ENCODE peak calls at places on chromosomes 6 and 20, in nine cellular contexts. L is heart right ventricle, G is SK-N-SH, D is fibroblast of lung, P is IMR-90, R is astrocyte, K is adrenal gland, Y is bronchial epithelial cell, T is ovary. U is an unnamed sample. For H3K27me3 and H3K36me3, the result is how much of the 10 kb centered on the place peaks cover.

GRCh38 chr20:2462484-2462883 is 8.1 kb downstream of the SNRPB start:
- DNase-seq in L (no peak), G (no peak), D (no peak), P (no peak), R (no peak), K (no peak), Y (no peak), T (no peak), U (no peak)

GRCh38 chr6:390914-391558 is 516 bp upstream of the IRF4 start:
- DNase-seq in L (no peak), G (no peak), D (peak), P (no peak), R (no peak), K (no peak), Y (no peak), T (no peak), U (no peak)

GRCh38 chr20:3931664-3932063 is 42.5 kb downstream of the PANK2 start:
- DNase-seq in L (no peak), G (no peak), D (peak), P (peak), R (peak), K (no peak), Y (no peak), T (no peak), U (no peak)

GRCh38 chr6:107819976-107820551 is 4.0 kb downstream of the SCML4 start:
- DNase-seq in L (no peak), G (peak), D (no peak), P (peak), R (no peak), K (no peak), Y (peak), T (no peak), U (no peak)

GRCh38 chr20:40811660-40812414 is 122.8 kb upstream of the MAFB start:
- DNase-seq in L (no peak), G (peak), D (no peak), P (no peak), R (no peak), K (no peak), Y (no peak), T (no peak), U (no peak)

GRCh38 chr6:13239530-13240455 is 88.5 kb downstream of the TBC1D7 start:
- DNase-seq in L (no peak), G (no peak), D (peak), P (peak), R (peak), K (no peak), Y (no peak), T (no peak), U (no peak)

GRCh38 chr6:144190593-144190992 is 40.3 kb downstream of the STX11 start:
- DNase-seq in L (peak), G (no peak), D (peak), P (peak), R (peak), K (peak), Y (peak), T (peak), U (no peak)

GRCh38 chr6:106966229-106966628 is 8.3 kb downstream of the CD24 start:
- DNase-seq in L (no peak), G (no peak), D (no peak), P (no peak), R (no peak), K (no peak), Y (no peak), T (no peak), U (no peak)

GRCh38 chr20:10307359-10307735 is 88.7 kb downstream of the SNAP25 start:
- DNase-seq in L (no peak), G (no peak), D (peak), P (no peak), R (peak), K (no peak), Y (no peak), T (no peak), U (no peak)

GRCh38 chr6:150070236-150070860 is 1.4 kb upstream of the ULBP3 start:
- DNase-seq in L (no peak), G (no peak), D (no peak), P (no peak), R (no peak), K (no peak), Y (peak), T (no peak), U (no peak)

GRCh38 chr6:56484669-56485068 is 158.0 kb downstream of the DST start:
- DNase-seq in L (no peak), G (no peak), D (peak), P (peak), R (peak), K (no peak), Y (no peak), T (no peak), U (no peak)

GRCh38 chr6:22251331-22251730 is 45.5 kb downstream of the PRL start:
- DNase-seq in L (no peak), G (no peak), D (peak), P (peak), R (peak), K (no peak), Y (peak), T (no peak), U (no peak)

GRCh38 chr6:8940356-8940755 is 505.0 kb upstream of the SLC35B3 start:
- DNase-seq in L (no peak), G (no peak), D (no peak), P (no peak), R (no peak), K (no peak), Y (peak), T (no peak), U (no peak)

GRCh38 chr6:87968435-87969278 is 79.0 kb upstream of the SPACA1 start:
- DNase-seq in L (no peak), G (peak), D (peak), P (no peak), R (peak), K (peak), Y (peak), T (no peak), U (no peak)

GRCh38 chr6:36350082-36350481 is 13.4 kb upstream of the BNIP5 start:
- DNase-seq in L (no peak), G (no peak), D (peak), P (no peak), R (peak), K (no peak), Y (no peak), T (no peak), U (no peak)

GRCh38 chr6:150037526-150038201 is 12.3 kb upstream of the RAET1L start:
- DNase-seq in L (no peak), G (no peak), D (no peak), P (no peak), R (no peak), K (no peak), Y (no peak), T (no peak), U (no peak)

GRCh38 chr20:53078761-53079482 is 106.8 kb downstream of the TSHZ2 start:
- DNase-seq in L (no peak), G (no peak), D (peak), P (no peak), R (peak), K (no peak), Y (no peak), T (no peak), U (no peak)

GRCh38 chr6:168387426-168387825 is 53.6 kb upstream of the SMOC2 start:
- DNase-seq in L (no peak), G (no peak), D (no peak), P (no peak), R (no peak), K (no peak), Y (no peak), T (no peak), U (no peak)

GRCh38 chr6:166676270-166676860 is 49.3 kb upstream of the RPS6KA2 start:
- DNase-seq in L (no peak), G (no peak), D (no peak), P (no peak), R (no peak), K (no peak), Y (no peak), T (no peak), U (no peak)

GRCh38 chr6:46090115-46091079 is 39.4 kb upstream of the ENPP4 start:
- DNase-seq in L (peak), G (peak), D (peak), P (peak), R (peak), K (peak), Y (peak), T (peak), U (peak)

GRCh38 chr6:23412770-23413169 is 713.2 kb upstream of the NRSN1 start:
- DNase-seq in L (no peak), G (no peak), D (peak), P (no peak), R (no peak), K (no peak), Y (peak), T (no peak), U (no peak)

GRCh38 chr6:20159098-20159497 is 53.2 kb downstream of the MBOAT1 start:
- DNase-seq in L (no peak), G (no peak), D (no peak), P (no peak), R (no peak), K (no peak), Y (no peak), T (no peak), U (no peak)

GRCh38 chr6:2081155-2082138 is 164.0 kb downstream of the GMDS start:
- DNase-seq in L (no peak), G (no peak), D (peak), P (no peak), R (no peak), K (no peak), Y (no peak), T (no peak), U (no peak)

GRCh38 chr6:13613029-13613594 is 2.0 kb upstream of the NOL7 start:
- DNase-seq in L (no peak), G (no peak), D (no peak), P (no peak), R (no peak), K (no peak), Y (no peak), T (no peak), U (no peak)

GRCh38 chr6:56913276-56914138 is 41.4 kb upstream of the BEND6 start:
- DNase-seq in L (no peak), G (no peak), D (peak), P (peak), R (peak), K (no peak), Y (no peak), T (no peak), U (no peak)

GRCh38 chr6:79425589-79426311 is 111.5 kb downstream of the LCA5 start:
- DNase-seq in L (no peak), G (no peak), D (no peak), P (no peak), R (no peak), K (no peak), Y (no peak), T (no peak), U (no peak)

GRCh38 chr20:62587757-62588402 is 54.4 kb upstream of the SLCO4A1 start:
- DNase-seq in L (no peak), G (no peak), D (peak), P (no peak), R (peak), K (peak), Y (peak), T (no peak), U (no peak)

GRCh38 chr6:103858003-103858402 is 1001.7 kb downstream of the HACE1 start:
- DNase-seq in L (no peak), G (no peak), D (no peak), P (no peak), R (no peak), K (no peak), Y (no peak), T (no peak), U (no peak)

GRCh38 chr20:20017852-20018245 is 687 bp downstream of the NAA20 start:
- DNase-seq in L (no peak), G (no peak), D (peak), P (no peak), R (no peak), K (no peak), Y (peak), T (no peak), U (no peak)

GRCh38 chr20:33675127-33675954 is 1.1 kb upstream of the NECAB3 start:
- DNase-seq in L (no peak), G (no peak), D (no peak), P (no peak), R (no peak), K (peak), Y (no peak), T (peak), U (peak)

GRCh38 chr6:31125586-31126363 is 5.5 kb upstream of the CDSN start:
- DNase-seq in L (peak), G (no peak), D (peak), P (peak), R (peak), K (no peak), Y (peak), T (no peak), U (no peak)

GRCh38 chr6:16324622-16325225 is 86.3 kb downstream of the GMPR start:
- DNase-seq in L (no peak), G (no peak), D (peak), P (peak), R (peak), K (no peak), Y (no peak), T (no peak), U (no peak)

GRCh38 chr20:33709398-33709797 is 10.7 kb downstream of the PXMP4 start:
- DNase-seq in L (no peak), G (no peak), D (no peak), P (no peak), R (no peak), K (peak), Y (no peak), T (no peak), U (no peak)

GRCh38 chr6:149887343-149887742 is 10.6 kb downstream of the RAET1E start:
- DNase-seq in L (no peak), G (no peak), D (peak), P (peak), R (peak), K (peak), Y (peak), T (no peak), U (no peak)

DNA sequence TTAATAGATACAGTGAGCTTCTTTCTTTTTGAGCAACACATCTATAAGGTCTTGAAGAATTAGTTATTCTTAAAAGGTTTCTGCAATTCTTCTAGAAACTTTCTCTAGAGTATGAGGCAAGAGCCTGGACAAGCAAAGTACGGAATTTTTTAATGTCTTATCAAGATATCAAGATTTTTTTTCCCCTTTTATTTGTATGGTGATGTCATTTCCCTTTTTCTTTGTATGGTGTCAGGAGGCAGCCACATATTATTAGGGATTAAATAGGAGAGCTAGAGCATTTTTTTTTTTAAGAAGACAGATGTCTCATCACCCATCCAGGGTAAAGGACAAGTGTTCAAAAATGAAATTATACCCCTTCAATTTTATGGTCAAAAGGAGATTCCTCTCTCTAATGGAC is 518.5 kb downstream of the DHX35 start:
- DNase-seq in L (no peak), G (no peak), D (no peak), P (no peak), R (no peak), K (no peak), Y (no peak), T (no peak), U (no peak)
- H3K27me3 ChIP-seq in L (under half), G (under half), D (under half), P (under half), R (under half), K (under half), Y (under half), T (under half), U (under half)

GRCh38 chr6:90083891-90084290 is 189.6 kb downstream of the GJA10 start:
- DNase-seq in L (no peak), G (no peak), D (no peak), P (no peak), R (no peak), K (no peak), Y (no peak), T (no peak), U (no peak)

GRCh38 chr6:90086517-90086916 is 192.2 kb downstream of the GJA10 start:
- DNase-seq in L (no peak), G (no peak), D (peak), P (peak), R (peak), K (no peak), Y (peak), T (no peak), U (no peak)

GRCh38 chr6:90090866-90091265 is 196.6 kb downstream of the GJA10 start:
- DNase-seq in L (no peak), G (no peak), D (no peak), P (no peak), R (no peak), K (no peak), Y (no peak), T (no peak), U (no peak)

GRCh38 chr6:90088009-90088408 is 193.7 kb downstream of the GJA10 start:
- DNase-seq in L (no peak), G (no peak), D (peak), P (peak), R (peak), K (no peak), Y (peak), T (no peak), U (no peak)

DNA sequence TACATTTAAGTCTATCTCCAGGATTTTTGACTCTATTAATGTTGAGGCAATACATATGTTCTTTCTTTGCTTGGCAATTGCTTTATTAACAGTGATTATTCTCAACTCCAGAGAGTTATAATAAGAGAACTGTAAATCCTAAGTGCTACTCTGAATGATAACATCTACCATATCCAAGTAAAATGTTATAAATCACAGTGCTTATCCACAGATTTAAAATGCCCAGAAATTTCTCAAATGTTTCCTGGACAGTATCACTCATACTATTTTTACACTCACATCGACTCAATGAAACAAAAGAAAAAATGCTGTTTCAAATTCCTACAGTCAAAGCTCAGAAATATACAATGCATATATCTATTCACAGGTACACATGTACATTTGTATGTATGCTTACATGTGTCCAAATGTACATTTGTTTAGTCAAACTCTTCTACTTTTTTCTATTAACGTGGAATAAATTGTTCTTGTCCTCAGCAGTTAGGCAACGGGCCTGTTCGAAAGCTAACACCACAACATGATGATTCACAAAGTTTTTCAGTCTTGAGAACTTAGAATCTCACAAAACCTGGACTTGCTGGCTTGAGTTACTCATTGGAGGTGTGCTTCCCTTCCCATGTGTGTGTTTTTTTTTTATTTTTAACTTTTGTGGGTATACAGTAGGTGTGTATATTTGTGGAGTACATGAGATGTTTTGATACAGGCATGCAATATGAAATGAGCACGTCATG is 193.0 kb downstream of the GJA10 start:
- DNase-seq in L (no peak), G (no peak), D (peak), P (peak), R (peak), K (no peak), Y (peak), T (no peak), U (no peak)
- H3K36me3 ChIP-seq in L (under half), G (under half), D (under half), P (under half), R (under half), K (under half), Y (under half), T (under half), U (under half)

DNA sequence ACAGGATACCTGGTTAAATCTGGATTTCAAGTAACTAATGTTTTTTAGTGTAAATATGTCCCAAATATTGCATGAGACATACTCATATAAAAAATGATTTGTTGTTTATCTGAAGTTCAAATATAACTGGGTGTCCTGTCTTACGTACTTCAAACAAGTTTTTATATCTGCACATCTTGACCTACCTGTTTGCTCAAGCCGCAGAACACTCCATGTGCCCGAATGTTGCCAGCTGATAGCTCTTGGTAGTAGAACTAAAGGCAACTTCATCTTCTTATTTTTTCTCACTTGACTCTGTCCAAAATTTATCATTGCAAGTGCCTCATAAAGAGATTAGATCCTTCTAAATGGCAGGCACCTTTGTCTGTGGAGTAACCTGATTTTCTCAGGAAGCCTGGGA is 39.1 kb upstream of the KLHL31 start:
- DNase-seq in L (no peak), G (no peak), D (no peak), P (no peak), R (no peak), K (no peak), Y (no peak), T (no peak), U (no peak)
- TF ChIP-seq CTCF in L (no peak), G (no peak), D (no peak), P (no peak), R (no peak), K (no peak), Y (no peak), T (no peak), U (no peak)

DNA sequence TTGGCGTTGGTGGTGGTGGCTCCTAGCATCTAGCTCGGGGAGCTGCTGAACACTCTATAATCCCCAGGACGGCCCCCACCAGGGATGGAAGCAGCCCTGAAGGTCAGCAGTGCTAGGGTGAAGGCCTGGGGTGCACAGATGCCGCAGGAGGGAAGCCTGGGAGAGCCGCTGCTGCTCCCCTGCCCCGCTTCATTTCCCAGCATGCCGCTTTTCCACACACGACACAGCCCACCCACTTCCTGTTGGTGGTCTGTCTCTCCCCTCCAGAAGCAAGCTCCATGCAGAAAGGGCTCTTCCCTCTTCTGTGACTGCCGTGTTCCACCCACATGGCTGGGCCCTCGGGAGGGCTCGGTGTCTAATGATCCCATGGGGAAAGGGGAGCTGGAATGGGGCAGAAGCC is 35.3 kb downstream of the GNAS-AS1 start:
- DNase-seq in L (no peak), G (no peak), D (no peak), P (no peak), R (no peak), K (no peak), Y (no peak), T (no peak), U (no peak)
- H3K27me3 ChIP-seq in L (under half), G (under half), D (under half), P (under half), R (under half), K (under half), Y (under half), T (under half), U (under half)

GRCh38 chr20:44481719-44482416 is 6.2 kb downstream of the TTPAL start:
- DNase-seq in L (no peak), G (no peak), D (no peak), P (no peak), R (no peak), K (no peak), Y (no peak), T (no peak), U (no peak)
- H3K36me3 ChIP-seq in L (under half), G (under half), D (under half), P (under half), R (under half), K (under half), Y (under half), T (under half), U (under half)

U was measured in sigmoid colon.